ENCODE peak calls at places on chromosome 10, in nine cellular contexts. K is NCI-H345; L is NCI-H1092 treated with DMSO at 0.1 percent for 48 hours; O is activated T-cell treated with anti-CD3 and anti-CD28 coated beads for 1 hour; I is GM10248; E is effector memory CD4-positive, alpha-beta T cell; N is NCI-H526; U is AG10803; A is NCI-H1694 treated with DMSO at 0.1 percent for 48 hours. T is an unnamed sample.

GRCh38 chr10:80356563-80356999 is at the start of the genes DYDC1 and DYDC2:
- DNase-seq in N (peak; percentile 82), A (no peak), U (no peak), O (no peak), E (no peak), K (peak; percentile 87), L (peak; percentile 79), I (peak; percentile 42), T (peak; percentile 56)

GRCh38 chr10:74244097-74244685 is 93.2 kb downstream of the ADK start:
- DNase-seq in O (peak; percentile 9), K (peak; percentile 3), L (peak; percentile 5), N (peak; percentile 59), I (no peak), E (no peak), U (peak; percentile 62), A (peak; percentile 32), T (peak; percentile 13)

GRCh38 chr10:78540355-78541076 is 506.9 kb downstream of the RPS24 start:
- DNase-seq in K (no peak), A (no peak), L (no peak), U (no peak), N (no peak), O (no peak), E (no peak), I (no peak), T (no peak)

GRCh38 chr10:101441539-101442455 is 87.8 kb downstream of the BTRC start:
- DNase-seq in U (peak; percentile 71), O (no peak), E (no peak), N (peak; percentile 64), L (peak; percentile 68), K (peak; percentile 26), I (peak; percentile 58), A (peak; percentile 84), T (peak; percentile 77)

GRCh38 chr10:61673360-61673759 is 10.6 kb downstream of the CABCOCO1 start:
- DNase-seq in I (no peak), O (no peak), K (no peak), E (no peak), A (no peak), L (no peak), N (no peak), U (no peak), T (no peak)

GRCh38 chr10:116728526-116729096 is 13.8 kb downstream of the HSPA12A start:
- DNase-seq in I (no peak), E (no peak), O (no peak), L (no peak), N (no peak), A (no peak), K (no peak), U (peak; percentile 25), T (no peak)

GRCh38 chr10:13356392-13356791 is 8.3 kb upstream of the SEPHS1 start:
- DNase-seq in K (no peak), N (no peak), O (no peak), I (no peak), A (no peak), E (no peak), L (no peak), U (no peak), T (no peak)

GRCh38 chr10:96270564-96270963 is 805 bp downstream of the BLNK start:
- DNase-seq in L (no peak), K (no peak), E (no peak), I (no peak), A (no peak), U (no peak), N (no peak), O (no peak), T (no peak)

GRCh38 chr10:48439581-48440041 is 133.1 kb downstream of the MAPK8 start:
- DNase-seq in A (no peak), U (peak; percentile 44), N (peak; percentile 53), K (no peak), I (no peak), L (no peak), O (no peak), E (no peak), T (no peak)

GRCh38 chr10:91642831-91643692 is 10.2 kb upstream of the PPP1R3C start:
- DNase-seq in E (no peak), O (no peak), N (no peak), A (no peak), K (no peak), L (no peak), U (peak; percentile 46), I (no peak), T (no peak)

GRCh38 chr10:97065128-97065527 is 120.6 kb downstream of the SLIT1 start:
- DNase-seq in A (no peak), K (peak; percentile 80), I (no peak), N (no peak), U (no peak), O (no peak), E (no peak), L (peak; percentile 39), T (no peak)

GRCh38 chr10:70756710-70757360 is 28.3 kb downstream of the TBATA start:
- DNase-seq in E (no peak), U (no peak), A (no peak), K (no peak), I (no peak), N (no peak), L (no peak), O (no peak), T (no peak)

GRCh38 chr10:93115661-93116383 is 42.1 kb downstream of the CYP26A1 start:
- DNase-seq in O (peak; percentile 60), I (peak; percentile 67), L (peak; percentile 6), A (no peak), E (peak; percentile 33), U (peak; percentile 38), N (peak; percentile 68), K (peak; percentile 4), T (no peak)

GRCh38 chr10:84264611-84265141 is 19.8 kb downstream of the RGR start:
- DNase-seq in L (peak; percentile 59), E (peak; percentile 38), N (peak; percentile 87), A (peak; percentile 48), U (peak; percentile 50), O (peak; percentile 57), K (peak; percentile 67), I (peak; percentile 74), T (peak; percentile 28)

GRCh38 chr10:70890917-70891431 is 2.6 kb upstream of the PCBD1 start:
- DNase-seq in N (no peak), U (peak; percentile 36), K (no peak), A (no peak), I (no peak), O (no peak), L (no peak), E (no peak), T (peak; percentile 12)

GRCh38 chr10:115063702-115064479 is 29.3 kb upstream of the ATRNL1 start:
- DNase-seq in U (peak; percentile 40), E (no peak), L (peak; percentile 9), N (no peak), O (no peak), A (no peak), K (no peak), I (no peak), T (no peak)

GRCh38 chr10:36247478-36247877 is 605.4 kb upstream of the FZD8 start:
- DNase-seq in I (no peak), A (no peak), L (no peak), E (no peak), O (no peak), U (no peak), N (no peak), K (no peak), T (no peak)

GRCh38 chr10:35643151-35643975 is 1.3 kb upstream of the FZD8 start:
- DNase-seq in O (no peak), U (peak; percentile 63), L (peak; percentile 49), I (peak; percentile 27), E (no peak), N (no peak), A (peak; percentile 27), K (peak; percentile 64), T (peak; percentile 33)

GRCh38 chr10:76675951-76676587 is 961.5 kb downstream of the KCNMA1 start:
- DNase-seq in A (peak; percentile 39), U (peak; percentile 67), N (no peak), O (no peak), E (no peak), K (no peak), I (no peak), L (peak; percentile 9), T (no peak)

GRCh38 chr10:110460111-110460809 is 37.4 kb upstream of the DUSP5 start:
- DNase-seq in O (no peak), N (no peak), L (peak; percentile 23), I (peak; percentile 48), K (peak; percentile 52), A (peak; percentile 52), U (no peak), E (peak; percentile 4), T (peak; percentile 54)

GRCh38 chr10:28127881-28128280 is 129.0 kb upstream of the ODAD2 start:
- DNase-seq in I (no peak), L (no peak), U (no peak), A (no peak), O (no peak), K (no peak), N (no peak), E (no peak), T (no peak)